ENCODE peak calls at places on chromosome 20, in eight cellular contexts. L is endothelial cell of umbilical vein, E is H1, V is stomach, G is GM12891, J is transverse colon, F is K562, X is breast epithelium. K is an unnamed sample.

GRCh38 chr20:60306516-60306915 is 348.3 kb downstream of the CDH26 start:
- DNase-seq in L (no peak), E (no peak), V (no peak), G (no peak), J (no peak), F (no peak), X (no peak), K (no peak)

GRCh38 chr20:33947709-33948295 is 45.9 kb upstream of the RALY start:
- DNase-seq in L (peak), E (peak), V (no peak), G (peak), J (peak), F (peak), X (no peak), K (no peak)

GRCh38 chr20:44969320-44969879 is 3.1 kb downstream of the STK4 start:
- DNase-seq in L (no peak), E (no peak), V (no peak), G (no peak), J (no peak), F (peak), X (no peak), K (no peak)

GRCh38 chr20:14148042-14148441 is 152.7 kb downstream of the MACROD2 start:
- DNase-seq in L (no peak), E (no peak), V (no peak), G (no peak), J (no peak), F (no peak), X (no peak), K (no peak)

GRCh38 chr20:12394786-12395185 is 477.1 kb downstream of the BTBD3 start:
- DNase-seq in L (no peak), E (no peak), V (no peak), G (no peak), J (no peak), F (no peak), X (no peak), K (no peak)

GRCh38 chr20:44429419-44430269 is 46.0 kb upstream of the TTPAL start:
- DNase-seq in L (no peak), E (no peak), V (no peak), G (no peak), J (no peak), F (no peak), X (no peak), K (no peak)

GRCh38 chr20:18363708-18364107 is 75.4 kb downstream of the ZNF133 start:
- DNase-seq in L (no peak), E (no peak), V (no peak), G (no peak), J (no peak), F (no peak), X (no peak), K (no peak)

GRCh38 chr20:62745959-62746288 is 37.3 kb downstream of the NTSR1 start:
- DNase-seq in L (no peak), E (no peak), V (no peak), G (no peak), J (no peak), F (no peak), X (no peak), K (no peak)

GRCh38 chr20:56442381-56443365 is 25.8 kb upstream of the RTF2 start:
- DNase-seq in L (no peak), E (no peak), V (no peak), G (no peak), J (no peak), F (no peak), X (no peak), K (no peak)

GRCh38 chr20:6504826-6505225 is 262.7 kb upstream of the BMP2 start:
- DNase-seq in L (no peak), E (no peak), V (no peak), G (no peak), J (no peak), F (no peak), X (no peak), K (no peak)

GRCh38 chr20:47727909-47728361 is 57.3 kb downstream of the SULF2 start:
- DNase-seq in L (no peak), E (no peak), V (no peak), G (no peak), J (no peak), F (no peak), X (no peak), K (no peak)

GRCh38 chr20:63980317-63980805 is 571 bp upstream of the PRPF6 start:
- DNase-seq in L (no peak), E (no peak), V (no peak), G (no peak), J (no peak), F (no peak), X (no peak), K (no peak)

GRCh38 chr20:57167971-57168693 is 98.3 kb downstream of the BMP7 start:
- DNase-seq in L (no peak), E (no peak), V (no peak), G (no peak), J (no peak), F (no peak), X (no peak), K (no peak)

GRCh38 chr20:52889225-52889624 is 82.9 kb upstream of the TSHZ2 start:
- DNase-seq in L (no peak), E (no peak), V (no peak), G (no peak), J (no peak), F (no peak), X (no peak), K (no peak)

GRCh38 chr20:47456952-47457724 is 44.5 kb upstream of the NCOA3 start:
- DNase-seq in L (no peak), E (no peak), V (no peak), G (no peak), J (no peak), F (peak), X (no peak), K (no peak)

GRCh38 chr20:18832801-18833200 is 19.2 kb downstream of the SCP2D1 start:
- DNase-seq in L (no peak), E (no peak), V (no peak), G (no peak), J (no peak), F (no peak), X (no peak), K (no peak)

GRCh38 chr20:60206259-60206658 is 248.0 kb downstream of the CDH26 start:
- DNase-seq in L (no peak), E (no peak), V (no peak), G (no peak), J (no peak), F (peak), X (no peak), K (no peak)

DNA sequence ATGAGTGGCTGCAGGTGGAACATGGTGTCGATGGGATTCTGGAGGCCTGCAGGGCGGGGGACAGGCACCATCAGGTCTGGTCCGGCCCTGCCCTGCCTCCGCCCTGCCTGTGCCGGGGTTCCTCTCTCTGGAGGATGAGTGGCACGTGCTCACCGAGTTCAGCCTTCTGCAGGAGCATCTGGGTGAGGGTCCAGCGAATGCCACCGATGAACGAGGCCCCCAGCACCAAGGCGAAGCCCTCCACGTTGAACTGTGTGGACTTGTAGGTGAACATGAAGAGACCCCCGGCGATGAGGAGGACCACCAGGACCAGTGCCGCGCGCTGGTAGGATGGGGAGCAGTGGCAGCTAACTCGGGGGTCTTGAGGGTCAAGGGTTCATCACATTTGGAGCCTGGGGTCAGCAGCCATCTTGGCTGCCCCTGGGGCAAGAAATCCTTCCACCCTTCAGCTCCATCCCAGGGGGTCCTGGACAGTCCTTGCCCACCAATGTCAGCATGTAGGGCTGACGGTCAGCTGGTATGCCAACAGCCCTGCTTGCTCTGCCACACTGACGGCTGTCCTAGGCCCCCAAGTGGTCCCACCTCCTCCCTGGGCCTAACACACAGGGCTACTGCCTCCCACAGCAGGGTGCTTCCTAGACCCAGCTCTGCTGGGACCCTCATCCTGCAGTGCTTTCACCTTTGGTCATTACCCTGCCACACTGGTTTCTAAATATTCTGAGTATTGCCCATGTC is 46.8 kb upstream of the CDH22 start:
- DNase-seq in L (no peak), E (no peak), V (no peak), G (no peak), J (no peak), F (no peak), X (no peak), K (no peak)
- TF ChIP-seq POLR2AphosphoS5 in L (no peak), E (no peak), V (no peak), G (peak), J (no peak), F (no peak), X (no peak), K (peak)

GRCh38 chr20:54207743-54208491 is at the start of gene PFDN4:
- DNase-seq in L (peak), E (peak), V (peak), G (peak), J (peak), F (peak), X (peak), K (peak)
- TF ChIP-seq POLR2A in L (peak), E (peak), V (no peak), G (peak), J (no peak), F (peak), X (no peak), K (peak)

DNA sequence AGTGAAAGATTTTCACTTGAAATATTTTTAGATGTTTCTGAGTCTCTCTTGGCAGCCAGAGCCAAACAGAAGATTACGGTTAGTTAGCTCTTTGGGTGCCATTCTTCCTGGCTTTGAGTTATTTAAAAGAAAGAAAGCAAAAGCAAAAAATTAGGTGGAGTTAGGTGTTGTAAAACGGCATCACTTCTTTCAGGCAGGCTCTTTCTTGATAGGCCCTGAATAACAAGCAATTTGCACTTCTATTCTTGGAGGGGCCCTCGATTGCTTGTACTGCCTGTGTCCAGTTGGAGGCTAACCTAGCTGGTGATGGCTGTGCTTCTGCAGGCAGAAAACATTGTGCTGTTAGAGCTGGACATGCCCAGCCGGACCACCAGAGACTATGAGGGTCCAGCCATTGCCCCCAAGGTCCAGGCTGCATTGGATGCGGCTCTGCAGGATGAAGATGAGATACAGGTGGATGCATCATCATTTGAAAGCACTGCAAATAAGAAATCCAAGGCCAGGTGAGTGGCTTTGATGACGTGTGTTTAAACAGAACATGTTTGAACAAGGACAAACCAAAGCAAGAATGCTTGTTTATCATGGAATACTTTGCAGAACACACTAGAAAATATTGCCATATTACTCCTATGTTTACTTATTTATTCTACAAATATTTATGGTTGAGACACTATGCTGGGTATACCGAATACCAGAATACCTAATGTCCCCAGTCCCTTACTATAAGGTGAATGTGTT is 28.1 kb upstream of the ASXL1 start:
- DNase-seq in L (no peak), E (no peak), V (no peak), G (no peak), J (no peak), F (no peak), X (no peak), K (no peak)
- TF ChIP-seq POLR2AphosphoS5 in L (no peak), E (no peak), V (no peak), G (no peak), J (no peak), F (no peak), X (no peak), K (no peak)

DNA sequence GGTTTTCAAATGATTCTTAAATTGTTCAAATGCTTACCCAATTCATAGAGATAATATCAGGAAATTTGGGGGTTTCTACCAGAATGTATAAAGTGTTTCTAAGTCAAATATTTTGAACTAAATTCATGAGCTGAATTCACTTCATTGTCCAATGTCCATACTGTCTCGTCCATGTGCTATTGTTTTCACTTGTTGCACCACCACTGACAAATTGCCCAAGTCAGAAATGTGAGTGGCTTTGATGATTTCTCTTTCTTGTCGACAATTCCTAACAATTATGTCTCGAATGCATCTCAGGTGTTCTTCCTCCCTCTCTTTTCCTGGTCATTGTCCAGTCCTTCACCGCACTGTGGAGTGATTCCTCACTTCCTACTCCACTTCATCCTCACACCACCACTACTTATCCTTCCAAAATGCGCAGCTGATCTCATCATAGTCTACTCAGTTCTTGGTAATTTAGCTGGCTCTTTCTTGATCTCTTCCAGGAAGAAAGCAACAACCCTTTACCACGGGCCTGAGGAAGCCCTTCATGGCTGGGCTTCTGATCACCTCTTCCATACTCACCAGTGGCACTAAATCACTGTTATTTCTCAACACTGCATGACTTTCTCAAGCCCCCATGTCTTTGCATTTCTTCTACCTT is 161.1 kb downstream of the FOXA2 start:
- DNase-seq in L (no peak), E (no peak), V (no peak), G (no peak), J (no peak), F (no peak), X (no peak), K (no peak)
- TF ChIP-seq POLR2A in L (no peak), E (no peak), V (no peak), G (no peak), J (no peak), F (no peak), X (no peak), K (no peak)

GRCh38 chr20:16647875-16648597 is 74.8 kb upstream of the KIF16B start:
- DNase-seq in L (no peak), E (no peak), V (no peak), G (no peak), J (no peak), F (no peak), X (no peak), K (no peak)
- TF ChIP-seq POLR2AphosphoS5 in L (no peak), E (no peak), V (no peak), G (no peak), J (no peak), F (no peak), X (no peak), K (no peak)

DNA sequence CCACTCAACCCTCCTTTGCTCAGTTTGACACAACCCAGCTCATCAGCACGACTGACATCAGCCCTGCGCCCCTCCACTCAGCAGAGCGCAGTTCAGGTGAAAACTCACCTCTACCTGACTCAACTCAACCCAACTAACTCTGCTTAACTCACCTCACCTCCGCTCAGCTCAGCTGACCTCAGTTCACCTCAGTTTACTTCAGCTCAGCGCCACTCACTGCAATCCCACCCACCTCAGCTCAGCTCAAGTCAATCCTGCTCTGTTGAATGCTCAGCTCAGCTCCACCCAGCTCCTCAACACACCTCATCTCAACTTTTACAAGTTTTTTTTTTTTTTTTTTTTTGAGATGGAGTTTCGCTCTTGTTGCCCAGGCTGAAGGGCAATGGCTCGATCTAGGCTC is 39.6 kb downstream of the CEBPB start:
- DNase-seq in L (no peak), E (no peak), V (no peak), G (no peak), J (no peak), F (no peak), X (no peak), K (no peak)
- TF ChIP-seq POLR2A in L (no peak), E (no peak), V (no peak), G (no peak), J (no peak), F (no peak), X (no peak), K (no peak)

GRCh38 chr20:4666001-4666470 is 55.7 kb upstream of the PRND start:
- DNase-seq in L (peak), E (no peak), V (no peak), G (no peak), J (peak), F (no peak), X (no peak), K (no peak)
- TF ChIP-seq POLR2AphosphoS5 in L (peak), E (no peak), V (no peak), G (no peak), J (no peak), F (no peak), X (no peak), K (no peak)